ENCODE peak calls at places on chromosomes 1 and 21, in ten cellular contexts. M is AG10803; F is GM23338; A is cardiac muscle cell; W is IMR-90; Y is left lung; O is BE2C; N is H1; Z is endothelial cell; D is CD8-positive, alpha-beta T cell. R is an unnamed sample.

GRCh38 chr1:161096514-161096913 is 1.6 kb upstream of the KLHDC9 start:
- DNase-seq in M (peak), F (no peak), A (peak), W (peak), Y (no peak), O (no peak), N (no peak), Z (no peak), D (no peak), R (no peak)

GRCh38 chr1:248821101-248821500 is 4.6 kb downstream of the SH3BP5L start:
- DNase-seq in M (peak), F (no peak), A (peak), W (peak), Y (no peak), O (no peak), N (no peak), Z (peak), D (no peak), R (no peak)

GRCh38 chr1:102186541-102186940 is 189.8 kb upstream of the OLFM3 start:
- DNase-seq in M (no peak), F (no peak), A (no peak), W (no peak), Y (no peak), O (no peak), N (no peak), Z (no peak), D (no peak), R (no peak)

GRCh38 chr1:204528241-204528640 is 12.0 kb downstream of the MDM4 start:
- DNase-seq in M (no peak), F (no peak), A (no peak), W (no peak), Y (no peak), O (no peak), N (no peak), Z (no peak), D (no peak), R (no peak)

GRCh38 chr1:107477233-107477632 is 336.4 kb downstream of the NTNG1 start:
- DNase-seq in M (no peak), F (peak), A (no peak), W (no peak), Y (no peak), O (peak), N (no peak), Z (no peak), D (no peak), R (peak)

GRCh38 chr1:193033610-193034009 is 25.6 kb downstream of the UCHL5 start:
- DNase-seq in M (no peak), F (no peak), A (no peak), W (no peak), Y (no peak), O (no peak), N (no peak), Z (no peak), D (no peak), R (no peak)

GRCh38 chr1:235932090-235932510 is 65.4 kb upstream of the LYST start:
- DNase-seq in M (no peak), F (no peak), A (no peak), W (no peak), Y (no peak), O (no peak), N (no peak), Z (no peak), D (no peak), R (no peak)

GRCh38 chr1:157092831-157093230 is 6.8 kb downstream of the ETV3L start:
- DNase-seq in M (no peak), F (peak), A (peak), W (no peak), Y (no peak), O (no peak), N (no peak), Z (no peak), D (no peak), R (no peak)

GRCh38 chr1:3409737-3410434 is 44.6 kb upstream of the ARHGEF16 start:
- DNase-seq in M (peak), F (peak), A (peak), W (peak), Y (no peak), O (peak), N (no peak), Z (peak), D (no peak), R (no peak)

GRCh38 chr1:184905601-184906322 is 68.5 kb downstream of the NIBAN1 start:
- DNase-seq in M (no peak), F (no peak), A (no peak), W (no peak), Y (no peak), O (no peak), N (no peak), Z (no peak), D (no peak), R (no peak)

DNA sequence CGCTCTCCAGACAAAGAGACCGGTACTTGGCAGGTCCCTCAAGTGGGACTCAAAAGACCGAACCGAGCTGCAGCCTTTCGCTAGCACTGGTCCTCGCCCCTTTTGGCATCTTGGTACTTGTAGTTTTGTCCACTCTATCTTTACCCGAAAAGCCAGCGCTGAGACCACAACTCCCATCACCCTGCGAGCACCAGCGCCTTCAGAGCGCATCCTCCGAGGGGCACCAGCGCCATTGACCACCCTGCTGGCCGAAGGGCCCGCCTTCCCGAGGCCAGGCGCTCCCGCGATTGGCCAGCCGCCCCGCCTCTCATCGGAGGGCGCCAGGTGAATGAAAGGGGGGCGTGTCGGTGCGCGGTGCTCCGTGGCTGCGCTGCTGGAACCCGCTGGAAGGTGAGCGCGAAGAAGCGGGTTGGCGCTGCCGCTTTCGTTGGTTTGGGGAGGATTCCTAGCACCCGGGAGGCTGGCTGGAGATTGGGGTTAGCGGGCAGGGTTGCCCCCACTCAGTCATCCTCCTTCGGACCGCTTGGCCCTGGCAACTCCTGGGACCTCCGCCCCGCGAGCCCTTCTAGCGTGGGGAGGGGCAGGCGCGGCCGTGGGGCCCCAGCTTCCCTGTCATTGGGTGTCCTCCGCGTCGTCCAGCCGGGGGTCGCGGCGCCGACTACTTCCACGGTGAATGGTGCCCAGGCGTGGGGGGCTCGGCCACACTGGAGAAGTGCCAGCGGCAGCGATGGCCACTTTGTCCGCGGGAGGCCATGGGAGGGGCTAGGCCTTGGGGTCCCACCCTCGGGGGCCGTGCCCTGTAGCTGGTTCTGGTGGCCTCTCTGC is at the start of gene ZBTB8B:
- DNase-seq in M (peak), F (peak), A (peak), W (peak), Y (peak), O (peak), N (peak), Z (peak), D (no peak), R (peak)
- TF ChIP-seq CTCF in M (no peak), F (no peak), A (no peak), W (no peak), Y (no peak), O (no peak), N (no peak), Z (no peak), D (no peak), R (no peak)

GRCh38 chr1:58249729-58250586 is 296.6 kb downstream of the OMA1 start:
- DNase-seq in M (peak), F (peak), A (peak), W (peak), Y (no peak), O (peak), N (peak), Z (peak), D (no peak), R (peak)
- TF ChIP-seq CTCF in M (no peak), F (peak), A (no peak), W (no peak), Y (no peak), O (no peak), N (no peak), Z (no peak), D (no peak), R (no peak)

DNA sequence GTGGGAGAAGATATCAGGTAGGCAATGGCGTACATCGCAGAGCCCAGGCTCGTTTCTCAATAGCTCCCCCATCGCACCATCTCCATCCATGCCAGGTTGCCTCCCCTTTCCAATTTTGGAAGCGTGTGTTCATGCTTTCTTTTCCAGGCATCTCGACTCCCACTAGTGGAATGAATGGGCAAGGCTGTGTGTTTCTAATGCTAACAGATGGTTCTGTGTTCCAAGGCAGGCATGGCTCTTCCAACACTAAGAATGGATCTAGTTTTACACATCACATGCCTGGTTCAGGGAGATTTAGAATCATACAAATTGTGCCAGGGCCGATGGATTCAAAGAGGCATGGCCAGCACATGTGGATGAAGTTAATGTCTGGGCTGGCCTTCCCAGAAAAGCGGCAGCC is 438.6 kb downstream of the PRDM2 start:
- DNase-seq in M (peak), F (no peak), A (no peak), W (no peak), Y (no peak), O (no peak), N (no peak), Z (no peak), D (no peak), R (no peak)
- TF ChIP-seq CTCF in M (peak), F (peak), A (no peak), W (no peak), Y (no peak), O (no peak), N (no peak), Z (no peak), D (no peak), R (no peak)

GRCh38 chr1:87196110-87196509 is 132.6 kb upstream of the LMO4 start:
- DNase-seq in M (no peak), F (no peak), A (no peak), W (no peak), Y (no peak), O (no peak), N (no peak), Z (no peak), D (no peak), R (no peak)

GRCh38 chr1:87197156-87197555 is 131.5 kb upstream of the LMO4 start:
- DNase-seq in M (peak), F (no peak), A (peak), W (peak), Y (no peak), O (no peak), N (no peak), Z (no peak), D (no peak), R (no peak)

GRCh38 chr1:87194856-87195255 is 133.8 kb upstream of the LMO4 start:
- DNase-seq in M (no peak), F (no peak), A (no peak), W (no peak), Y (no peak), O (no peak), N (no peak), Z (no peak), D (no peak), R (no peak)

GRCh38 chr1:87194271-87194774 is 134.4 kb upstream of the LMO4 start:
- DNase-seq in M (no peak), F (no peak), A (no peak), W (no peak), Y (no peak), O (no peak), N (no peak), Z (no peak), D (no peak), R (no peak)
- TF ChIP-seq CTCF in M (no peak), F (no peak), A (no peak), W (no peak), Y (no peak), O (no peak), N (no peak), Z (no peak), D (no peak), R (no peak)

DNA sequence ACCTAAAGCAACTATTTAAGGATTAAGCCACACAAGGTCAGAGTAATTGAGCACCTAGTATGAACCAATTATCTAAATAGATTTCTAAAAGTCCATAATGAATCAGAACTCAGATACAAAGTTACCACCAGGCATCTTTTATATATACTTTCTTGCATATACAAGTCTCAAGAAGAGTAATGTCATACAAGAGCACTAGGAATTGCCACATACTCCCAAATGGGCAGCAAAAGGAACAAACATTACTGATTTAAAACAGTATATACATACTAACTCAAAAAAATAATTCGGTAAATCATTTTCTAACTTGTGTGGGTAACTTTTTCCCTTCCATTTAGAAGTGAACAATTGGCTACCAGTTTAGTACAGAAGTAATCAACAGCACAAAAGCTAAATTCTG is 22.1 kb downstream of the SERBP1 start:
- DNase-seq in M (no peak), F (no peak), A (no peak), W (peak), Y (no peak), O (no peak), N (no peak), Z (no peak), D (no peak), R (no peak)
- TF ChIP-seq CTCF in M (no peak), F (no peak), A (no peak), W (no peak), Y (no peak), O (no peak), N (no peak), Z (no peak), D (no peak), R (no peak)

GRCh38 chr1:21507511-21508270 is 1.5 kb upstream of the ALPL start:
- DNase-seq in M (no peak), F (no peak), A (no peak), W (no peak), Y (no peak), O (no peak), N (no peak), Z (no peak), D (no peak), R (no peak)

GRCh38 chr1:21508580-21509350 is 458 bp upstream of the ALPL start:
- DNase-seq in M (peak), F (peak), A (peak), W (peak), Y (peak), O (peak), N (peak), Z (peak), D (peak), R (peak)

GRCh38 chr1:21510885-21511578 is 1.8 kb downstream of the ALPL start:
- DNase-seq in M (peak), F (no peak), A (peak), W (no peak), Y (no peak), O (no peak), N (no peak), Z (no peak), D (no peak), R (no peak)

GRCh38 chr1:21510113-21510493 is 880 bp downstream of the ALPL start:
- DNase-seq in M (no peak), F (peak), A (peak), W (no peak), Y (no peak), O (no peak), N (peak), Z (no peak), D (no peak), R (no peak)

DNA sequence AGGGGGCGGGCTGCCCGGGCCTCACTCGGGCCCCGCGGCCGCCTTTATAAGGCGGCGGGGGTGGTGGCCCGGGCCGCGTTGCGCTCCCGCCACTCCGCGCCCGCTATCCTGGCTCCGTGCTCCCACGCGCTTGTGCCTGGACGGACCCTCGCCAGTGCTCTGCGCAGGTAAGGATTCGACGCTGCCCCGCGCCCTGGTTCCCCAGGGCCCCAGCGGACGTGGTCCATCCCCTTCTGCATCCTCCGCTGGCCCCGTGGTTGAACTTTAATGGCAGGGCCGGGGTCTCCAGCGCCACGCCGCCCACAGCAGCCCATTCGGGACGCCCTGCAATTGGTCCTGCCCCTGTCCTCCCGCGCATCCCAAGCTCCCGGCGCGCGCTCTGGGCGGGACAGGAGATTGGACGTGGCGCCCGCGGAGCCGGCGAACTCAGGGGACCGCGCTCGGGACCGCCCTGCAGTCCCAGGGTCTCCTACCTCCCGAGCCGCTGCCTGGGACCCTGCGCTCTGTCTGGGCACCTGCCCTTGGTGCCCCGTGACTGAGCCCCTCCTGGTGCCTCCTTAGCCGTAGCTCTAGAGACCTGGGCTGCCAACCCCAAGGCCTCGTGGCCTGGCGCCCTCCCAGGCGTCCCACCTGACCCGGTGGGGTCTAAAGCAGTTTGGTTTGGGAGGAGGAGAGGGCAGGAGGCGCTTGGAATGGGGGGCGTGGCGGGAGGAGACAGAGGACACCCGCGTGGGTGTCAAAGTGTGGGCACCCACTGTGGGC is at the start of gene ALPL:
- DNase-seq in M (no peak), F (peak), A (no peak), W (no peak), Y (no peak), O (no peak), N (no peak), Z (no peak), D (no peak), R (no peak)
- TF ChIP-seq CTCF in M (no peak), F (no peak), A (no peak), W (no peak), Y (no peak), O (no peak), N (no peak), Z (peak), D (no peak), R (no peak)

DNA sequence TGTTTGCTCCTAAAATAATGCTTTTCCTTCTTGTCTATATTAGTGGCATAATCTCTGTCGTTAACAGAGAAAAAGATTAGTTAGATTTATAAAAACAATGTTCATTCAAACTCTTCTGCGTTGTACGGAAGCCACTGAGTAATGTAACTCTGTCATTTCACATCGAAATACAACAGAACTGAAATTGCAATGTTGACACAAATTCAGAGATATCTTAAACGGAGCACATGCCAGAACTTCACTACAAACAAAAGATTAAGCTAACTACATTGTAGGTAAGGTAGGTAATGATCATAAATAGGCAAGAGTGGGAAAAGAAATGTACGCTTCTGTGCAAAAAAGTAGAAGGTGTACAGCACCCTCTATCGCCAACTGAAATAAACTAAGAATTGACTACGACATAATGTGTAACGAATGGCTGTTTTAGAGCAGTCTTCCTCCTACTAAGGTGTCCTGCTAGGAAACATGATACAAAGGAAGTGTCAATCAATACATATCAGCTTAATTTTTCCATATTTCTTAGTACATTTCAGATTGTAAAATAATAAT is 56.6 kb downstream of the PCNX2 start:
- DNase-seq in M (no peak), F (no peak), A (peak), W (peak), Y (no peak), O (no peak), N (no peak), Z (no peak), D (no peak), R (no peak)
- TF ChIP-seq CTCF in M (no peak), F (no peak), A (peak), W (peak), Y (no peak), O (peak), N (no peak), Z (no peak), D (no peak), R (no peak)

GRCh38 chr21:31866077-31866511 is 6.7 kb upstream of the HUNK start:
- DNase-seq in M (peak), F (peak), A (peak), W (peak), Y (peak), O (peak), N (peak), Z (peak), D (peak), R (peak)
- TF ChIP-seq CTCF in M (peak), F (peak), A (peak), W (peak), Y (peak), O (peak), N (peak), Z (peak), D (peak), R (peak)

DNA sequence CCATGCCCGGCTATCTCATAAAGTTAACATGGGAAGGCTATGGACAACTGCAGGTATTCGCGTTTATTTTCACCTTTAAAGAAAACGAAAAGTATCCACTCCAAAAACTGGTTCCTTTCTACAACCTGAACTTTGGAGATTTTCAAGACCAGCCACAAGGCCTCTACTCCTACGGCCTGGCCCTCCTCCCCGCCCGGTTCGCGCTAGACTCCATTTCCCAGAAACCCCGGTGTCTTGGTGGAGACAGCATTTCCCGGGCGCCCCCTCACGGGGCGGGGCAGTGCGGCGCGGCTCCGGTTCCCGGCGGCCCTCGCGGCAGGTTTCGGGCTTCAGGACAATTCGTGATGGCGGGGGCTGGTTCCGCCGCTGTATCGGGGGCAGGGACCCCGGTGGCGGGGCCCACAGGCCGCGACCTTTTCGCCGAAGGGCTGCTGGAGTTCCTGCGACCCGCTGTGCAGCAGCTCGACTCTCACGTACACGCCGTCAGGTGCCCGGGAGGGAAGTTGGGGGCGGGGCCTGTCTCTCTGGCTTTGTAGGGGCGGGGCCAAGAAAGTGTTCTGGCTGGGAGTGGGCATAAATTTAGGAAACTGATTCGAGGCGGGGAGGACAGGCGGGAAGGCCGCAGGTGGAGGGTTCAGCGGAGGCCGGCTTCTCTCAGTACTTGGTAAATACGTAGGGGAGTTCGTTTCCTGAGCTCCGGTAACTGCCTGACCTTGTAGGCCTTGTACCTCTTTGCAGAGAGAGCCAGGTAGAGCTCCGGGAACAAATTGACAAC is at the start of gene SNAPIN:
- DNase-seq in M (peak), F (peak), A (peak), W (peak), Y (peak), O (peak), N (peak), Z (peak), D (peak), R (peak)
- TF ChIP-seq CTCF in M (no peak), F (no peak), A (peak), W (peak), Y (no peak), O (peak), N (no peak), Z (no peak), D (no peak), R (no peak)